ENCODE peak calls at places on chromosomes 6 and 20, in ten cellular contexts. M, U, S, Y, A, D, O, V, W and I are unnamed samples.

GRCh38 chr20:38269715-38270114 is 9.2 kb upstream of the KIAA1755 start:
- DNase-seq in M (no peak), U (no peak), S (no peak), Y (no peak), A (no peak), D (no peak), O (no peak), V (no peak), W (no peak), I (no peak)

GRCh38 chr6:134347141-134347540 is 29.2 kb upstream of the SGK1 start:
- DNase-seq in M (no peak), U (no peak), S (no peak), Y (no peak), A (no peak), D (no peak), O (no peak), V (no peak), W (no peak), I (no peak)

GRCh38 chr6:34560366-34561226 is 4.5 kb upstream of the SPDEF start:
- DNase-seq in M (peak; percentile 89), U (no peak), S (no peak), Y (peak; percentile 53), A (peak; percentile 20), D (no peak), O (no peak), V (no peak), W (no peak), I (no peak)

GRCh38 chr6:154197176-154197850 is 158.3 kb downstream of the OPRM1 start:
- DNase-seq in M (no peak), U (no peak), S (no peak), Y (peak; percentile 9), A (peak; percentile 58), D (peak; percentile 57), O (no peak), V (peak; percentile 9), W (peak; percentile 38), I (peak; percentile 12)

GRCh38 chr6:13038315-13039261 is 289.7 kb downstream of the TBC1D7 start:
- DNase-seq in M (no peak), U (no peak), S (no peak), Y (no peak), A (peak; percentile 18), D (no peak), O (no peak), V (no peak), W (no peak), I (no peak)

GRCh38 chr20:7959484-7959883 is 19.2 kb upstream of the HAO1 start:
- DNase-seq in M (no peak), U (no peak), S (no peak), Y (no peak), A (no peak), D (no peak), O (no peak), V (no peak), W (no peak), I (no peak)

GRCh38 chr20:3818155-3819151 is 1.9 kb upstream of the AP5S1 start:
- DNase-seq in M (peak; percentile 95), U (peak; percentile 72), S (peak; percentile 81), Y (peak; percentile 78), A (peak; percentile 80), D (peak; percentile 79), O (no peak), V (no peak), W (no peak), I (no peak)

GRCh38 chr6:13667655-13668054 is 44.0 kb downstream of the RANBP9 start:
- DNase-seq in M (no peak), U (no peak), S (no peak), Y (no peak), A (no peak), D (no peak), O (no peak), V (no peak), W (no peak), I (no peak)

GRCh38 chr20:41058007-41058673 is 29.5 kb downstream of the TOP1 start:
- DNase-seq in M (peak; percentile 55), U (no peak), S (no peak), Y (peak; percentile 93), A (peak; percentile 68), D (peak; percentile 79), O (no peak), V (peak; percentile 57), W (peak; percentile 51), I (peak; percentile 65)

GRCh38 chr20:15594296-15594695 is 979.0 kb downstream of the KIF16B start:
- DNase-seq in M (no peak), U (no peak), S (no peak), Y (no peak), A (no peak), D (no peak), O (no peak), V (no peak), W (no peak), I (no peak)

GRCh38 chr6:9646346-9647042 is 768.4 kb downstream of the TFAP2A start:
- DNase-seq in M (no peak), U (no peak), S (no peak), Y (peak; percentile 6), A (peak; percentile 94), D (no peak), O (no peak), V (peak; percentile 19), W (peak; percentile 55), I (no peak)

DNA sequence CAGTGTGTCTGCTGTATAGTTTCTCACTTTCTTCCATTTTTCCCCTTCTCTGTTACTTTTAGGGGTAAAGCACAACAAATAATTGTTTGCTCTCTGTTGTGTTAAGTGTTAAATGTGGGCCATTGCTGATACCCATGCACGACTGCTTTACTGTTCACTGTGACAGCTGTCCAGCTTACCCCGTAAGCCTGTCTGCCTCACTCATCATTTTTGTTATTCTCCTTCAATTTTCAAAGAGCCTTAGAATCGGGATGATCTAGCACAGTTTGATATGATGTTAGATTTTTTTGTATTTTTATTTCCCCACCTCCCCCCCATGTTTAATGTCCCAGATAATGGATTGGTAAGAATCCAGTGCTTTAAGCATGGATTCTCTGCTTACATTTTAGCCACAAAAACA is 41.2 kb upstream of the MLIP start:
- DNase-seq in M (no peak), U (no peak), S (no peak), Y (no peak), A (no peak), D (no peak), O (no peak), V (no peak), W (no peak), I (no peak)
- H3K4me3 ChIP-seq in M (no peak overlapping the region), U (no peak overlapping the region), S (no peak overlapping the region), Y (peak overlapping the region; percentile 25), A (no peak overlapping the region), D (no peak overlapping the region), O (peak overlapping the region; percentile 5), V (no peak overlapping the region), W (no peak overlapping the region), I (no peak overlapping the region)

GRCh38 chr6:83861077-83861476 is 1.6 kb downstream of the CYB5R4 start:
- DNase-seq in M (no peak), U (no peak), S (no peak), Y (no peak), A (no peak), D (no peak), O (no peak), V (no peak), W (no peak), I (no peak)
- H3K4me3 ChIP-seq in M (peak overlapping the region; percentile 78), U (no peak overlapping the region), S (peak overlapping the region; percentile 75), Y (peak overlapping the region; percentile 91), A (no peak overlapping the region), D (no peak overlapping the region), O (peak overlapping the region; percentile 70), V (no peak overlapping the region), W (no peak overlapping the region), I (no peak overlapping the region)

GRCh38 chr20:32624687-32625345 is 39.7 kb upstream of the NOL4L start:
- DNase-seq in M (no peak), U (no peak), S (no peak), Y (no peak), A (no peak), D (no peak), O (no peak), V (no peak), W (no peak), I (no peak)

GRCh38 chr20:32625996-32626395 is 40.9 kb upstream of the NOL4L start:
- DNase-seq in M (no peak), U (no peak), S (no peak), Y (no peak), A (no peak), D (no peak), O (no peak), V (no peak), W (no peak), I (no peak)

GRCh38 chr20:32626407-32626806 is 41.3 kb upstream of the NOL4L start:
- DNase-seq in M (no peak), U (no peak), S (no peak), Y (no peak), A (no peak), D (no peak), O (no peak), V (no peak), W (no peak), I (no peak)

GRCh38 chr20:32628960-32629530 is 43.9 kb upstream of the NOL4L start:
- DNase-seq in M (peak; percentile 34), U (no peak), S (no peak), Y (no peak), A (no peak), D (no peak), O (no peak), V (no peak), W (no peak), I (no peak)

GRCh38 chr20:32626859-32627636 is 41.9 kb upstream of the NOL4L start:
- DNase-seq in M (no peak), U (peak; percentile 52), S (no peak), Y (no peak), A (no peak), D (no peak), O (no peak), V (no peak), W (no peak), I (no peak)
- H3K4me3 ChIP-seq in M (no peak overlapping the region), U (no peak overlapping the region), S (no peak overlapping the region), Y (no peak overlapping the region), A (no peak overlapping the region), D (no peak overlapping the region), O (peak overlapping the region; percentile 5), V (no peak overlapping the region), W (no peak overlapping the region), I (no peak overlapping the region)

DNA sequence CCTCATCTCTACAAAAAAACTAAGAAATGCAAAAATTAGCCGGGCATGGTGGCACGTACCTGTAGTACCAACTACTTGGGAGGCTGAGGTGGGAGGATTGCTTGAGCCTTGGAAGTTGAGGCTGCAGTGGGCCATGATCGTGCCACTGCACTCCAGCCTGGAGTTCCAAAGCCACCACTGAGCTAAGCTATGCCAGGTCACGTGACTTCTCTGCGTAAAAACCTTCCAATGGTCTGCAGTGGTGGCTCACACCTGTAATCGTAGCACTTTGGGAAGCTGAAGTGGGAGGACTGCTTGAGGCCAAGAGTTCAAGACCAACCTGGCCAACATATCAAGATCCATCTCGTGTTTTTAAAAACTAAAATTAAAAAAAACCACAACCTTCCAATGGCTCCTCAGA is 1.7 kb downstream of the SF3B5 start:
- DNase-seq in M (no peak), U (no peak), S (no peak), Y (no peak), A (no peak), D (no peak), O (no peak), V (no peak), W (no peak), I (no peak)
- H3K4me3 ChIP-seq in M (peak overlapping the region; percentile 98), U (no peak overlapping the region), S (peak overlapping the region; percentile 76), Y (peak overlapping the region; percentile 89), A (peak overlapping the region; percentile 100), D (no peak overlapping the region), O (no peak overlapping the region), V (no peak overlapping the region), W (no peak overlapping the region), I (no peak overlapping the region)

GRCh38 chr6:40588070-40588384 is 863 bp upstream of the LRFN2 start:
- DNase-seq in M (no peak), U (no peak), S (no peak), Y (no peak), A (no peak), D (no peak), O (no peak), V (no peak), W (no peak), I (no peak)
- H3K4me3 ChIP-seq in M (no peak overlapping the region), U (no peak overlapping the region), S (peak overlapping the region; percentile 59), Y (no peak overlapping the region), A (no peak overlapping the region), D (no peak overlapping the region), O (peak overlapping the region; percentile 44), V (no peak overlapping the region), W (no peak overlapping the region), I (peak overlapping the region; percentile 51)